ENCODE peak calls at places on chromosome 12, in four cellular contexts. S, L, R and X are unnamed samples.

GRCh38 chr12:57609781-57610552 is 1.3 kb upstream of the ARHGEF25 start:
- DNase-seq in S (peak), L (no peak), R (no peak), X (no peak)

GRCh38 chr12:82698959-82699358 is 12.3 kb downstream of the TMTC2 start:
- DNase-seq in L (no peak), S (no peak), R (no peak), X (no peak)

GRCh38 chr12:112978163-112979081 is at the start of gene OAS2:
- DNase-seq in R (peak), L (no peak), S (no peak), X (no peak)

GRCh38 chr12:19873146-19873545 is 433.9 kb downstream of the AEBP2 start:
- DNase-seq in R (no peak), L (no peak), S (no peak), X (no peak)

GRCh38 chr12:109092484-109093021 is 719 bp downstream of the ALKBH2 start:
- DNase-seq in S (peak), R (no peak), L (no peak), X (no peak)

GRCh38 chr12:68980476-68981212 is 47.7 kb upstream of the CPM start:
- DNase-seq in S (no peak), R (no peak), L (no peak), X (no peak)

GRCh38 chr12:12267801-12268200 is 957 bp upstream of the LRP6 start:
- DNase-seq in S (peak), R (no peak), L (no peak), X (peak)

GRCh38 chr12:31591308-31591901 is 469 bp upstream of the DENND5B start:
- DNase-seq in S (peak), R (no peak), L (no peak), X (peak)

GRCh38 chr12:100758083-100758482 is 36.5 kb upstream of the ANO4 start:
- DNase-seq in S (no peak), L (no peak), R (no peak), X (peak)

GRCh38 chr12:120261951-120262851 is 3.3 kb downstream of the PXN start:
- DNase-seq in S (no peak), R (peak), L (peak), X (no peak)

GRCh38 chr12:39393179-39393578 is 49.7 kb downstream of the KIF21A start:
- DNase-seq in R (no peak), S (peak), L (no peak), X (no peak)

GRCh38 chr12:28629691-28630090 is 439.4 kb downstream of the CCDC91 start:
- DNase-seq in R (no peak), L (no peak), S (no peak), X (no peak)

GRCh38 chr12:38120438-38120837 is 196.1 kb upstream of the ALG10B start:
- DNase-seq in S (no peak), R (no peak), L (no peak), X (no peak)

GRCh38 chr12:54279227-54279631 is 693 bp downstream of the CBX5 start:
- DNase-seq in R (no peak), L (no peak), S (no peak), X (no peak)

GRCh38 chr12:103493199-103493598 is 2.6 kb downstream of the C12orf42 start:
- DNase-seq in L (no peak), S (no peak), R (no peak), X (no peak)

GRCh38 chr12:8562310-8562709 is 21.6 kb upstream of the CLEC4E start:
- DNase-seq in R (no peak), L (no peak), S (no peak), X (no peak)

GRCh38 chr12:95838125-95838524 is 20.6 kb upstream of the SNRPF start:
- DNase-seq in L (no peak), R (no peak), S (peak), X (no peak)

GRCh38 chr12:95303476-95303875 is 85.9 kb downstream of the VEZT start:
- DNase-seq in S (no peak), R (no peak), L (no peak), X (no peak)

GRCh38 chr12:121196902-121197301 is 13.0 kb upstream of the P2RX4 start:
- DNase-seq in S (no peak), L (no peak), R (no peak), X (no peak)

GRCh38 chr12:64663019-64663418 is 52.7 kb downstream of the RASSF3 start:
- DNase-seq in L (peak), R (no peak), S (no peak), X (no peak)

GRCh38 chr12:26825459-26826016 is 7.5 kb downstream of the ITPR2 start:
- DNase-seq in L (no peak), S (no peak), R (no peak), X (no peak)

GRCh38 chr12:26830358-26830757 is 2.6 kb downstream of the ITPR2 start:
- DNase-seq in S (no peak), L (no peak), R (no peak), X (no peak)

GRCh38 chr12:26830783-26831601 is 2.0 kb downstream of the ITPR2 start:
- DNase-seq in R (no peak), S (no peak), L (no peak), X (no peak)

GRCh38 chr12:26826437-26826836 is 6.6 kb downstream of the ITPR2 start:
- DNase-seq in S (no peak), L (no peak), R (no peak), X (no peak)

GRCh38 chr12:26828315-26828714 is 4.7 kb downstream of the ITPR2 start:
- DNase-seq in L (no peak), S (no peak), R (no peak), X (no peak)
- H3K4me3 ChIP-seq in L (no peak), S (no peak), R (no peak), X (no peak)

GRCh38 chr12:7130537-7130790 is 293 bp downstream of the CLSTN3 start:
- DNase-seq in L (no peak), S (no peak), R (no peak), X (no peak)

GRCh38 chr12:7128681-7129593 is at the start of gene RBP5:
- DNase-seq in R (no peak), S (no peak), L (no peak), X (no peak)

GRCh38 chr12:7129647-7130536 is at the start of gene CLSTN3:
- DNase-seq in R (peak), L (peak), S (peak), X (peak)

GRCh38 chr12:7131502-7131866 is 1.3 kb downstream of the CLSTN3 start:
- DNase-seq in S (peak), R (no peak), L (no peak), X (no peak)

GRCh38 chr12:7130791-7131501 is 775 bp downstream of the CLSTN3 start:
- DNase-seq in S (peak), R (peak), L (peak), X (peak)
- H3K27ac ChIP-seq in S (no peak), R (peak), L (no peak), X (no peak)

GRCh38 chr12:48859607-48860006 is 6.1 kb downstream of the RND1 start:
- DNase-seq in L (no peak), S (no peak), R (no peak), X (no peak)
- TF ChIP-seq CTCF in L (no peak), S (no peak), R (no peak), X (no peak)

DNA sequence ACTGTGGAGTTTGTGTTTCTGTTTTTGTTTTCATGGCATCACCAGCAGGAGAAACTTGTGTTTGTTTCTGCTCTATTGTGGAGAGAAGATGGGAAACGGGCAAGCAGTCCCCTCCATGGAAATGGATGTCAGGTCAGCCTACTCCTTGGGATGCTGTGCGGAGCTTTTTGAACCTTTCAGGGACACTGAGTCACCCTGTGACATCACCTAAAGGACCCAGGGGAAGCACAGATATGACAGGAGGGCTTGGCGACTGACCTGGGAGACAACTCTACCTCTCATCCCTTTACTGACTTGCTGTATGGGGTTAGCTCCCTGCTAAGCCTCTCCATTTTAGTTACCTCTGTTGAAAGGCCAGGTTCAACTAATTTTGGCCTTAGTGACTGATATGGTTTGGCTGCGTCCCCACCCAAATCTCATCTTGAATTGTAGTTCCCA is 706.9 kb upstream of the TMEM132C start:
- DNase-seq in L (no peak), R (no peak), S (no peak), X (no peak)
- H3K4me3 ChIP-seq in L (no peak), R (no peak), S (no peak), X (no peak)